ENCODE peak calls at places on chromosomes 2 and 18, in six cellular contexts. One of them, this sample, is unnamed.

GRCh38 chr2:66573412-66573811 is 138.5 kb downstream of the MEIS1 start:
- DNase-seq in left ventricle myocardium superior: no peak
- DNase-seq in NCI-H748 treated with DMSO at 0.1 percent for 48 hours: peak
- DNase-seq in mucosa of gallbladder: peak
- DNase-seq in iris pigment epithelial cell: no peak
- DNase-seq in right cardiac atrium: no peak
- DNase-seq in this sample: no peak

GRCh38 chr2:39618236-39618635 is 47.5 kb upstream of the TMEM178A start:
- DNase-seq in left ventricle myocardium superior: no peak
- DNase-seq in NCI-H748 treated with DMSO at 0.1 percent for 48 hours: no peak
- DNase-seq in mucosa of gallbladder: no peak
- DNase-seq in iris pigment epithelial cell: no peak
- DNase-seq in right cardiac atrium: no peak
- DNase-seq in this sample: no peak

GRCh38 chr2:234961784-234962183 is 10.0 kb downstream of the SH3BP4 start:
- DNase-seq in left ventricle myocardium superior: no peak
- DNase-seq in NCI-H748 treated with DMSO at 0.1 percent for 48 hours: no peak
- DNase-seq in mucosa of gallbladder: no peak
- DNase-seq in iris pigment epithelial cell: no peak
- DNase-seq in right cardiac atrium: no peak
- DNase-seq in this sample: no peak

GRCh38 chr2:85133751-85134254 is 611 bp downstream of the TCF7L1 start:
- DNase-seq in left ventricle myocardium superior: peak
- DNase-seq in NCI-H748 treated with DMSO at 0.1 percent for 48 hours: no peak
- DNase-seq in mucosa of gallbladder: peak
- DNase-seq in iris pigment epithelial cell: peak
- DNase-seq in right cardiac atrium: peak
- DNase-seq in this sample: peak

GRCh38 chr2:170371231-170371630 is 193.3 kb downstream of the MYO3B start:
- DNase-seq in left ventricle myocardium superior: no peak
- DNase-seq in NCI-H748 treated with DMSO at 0.1 percent for 48 hours: no peak
- DNase-seq in mucosa of gallbladder: no peak
- DNase-seq in iris pigment epithelial cell: no peak
- DNase-seq in right cardiac atrium: no peak
- DNase-seq in this sample: no peak

GRCh38 chr2:36407403-36407802 is 51.8 kb downstream of the CRIM1 start:
- DNase-seq in left ventricle myocardium superior: no peak
- DNase-seq in NCI-H748 treated with DMSO at 0.1 percent for 48 hours: no peak
- DNase-seq in mucosa of gallbladder: no peak
- DNase-seq in iris pigment epithelial cell: no peak
- DNase-seq in right cardiac atrium: no peak
- DNase-seq in this sample: no peak

GRCh38 chr2:75482398-75482797 is 78.3 kb downstream of the EVA1A start:
- DNase-seq in left ventricle myocardium superior: no peak
- DNase-seq in NCI-H748 treated with DMSO at 0.1 percent for 48 hours: no peak
- DNase-seq in mucosa of gallbladder: no peak
- DNase-seq in iris pigment epithelial cell: no peak
- DNase-seq in right cardiac atrium: no peak
- DNase-seq in this sample: no peak

GRCh38 chr2:127069003-127069402 is 38.0 kb downstream of the BIN1 start:
- DNase-seq in left ventricle myocardium superior: no peak
- DNase-seq in NCI-H748 treated with DMSO at 0.1 percent for 48 hours: no peak
- DNase-seq in mucosa of gallbladder: no peak
- DNase-seq in iris pigment epithelial cell: no peak
- DNase-seq in right cardiac atrium: no peak
- DNase-seq in this sample: no peak

GRCh38 chr18:42484648-42485047 is 529.6 kb downstream of the PIK3C3 start:
- DNase-seq in left ventricle myocardium superior: no peak
- DNase-seq in NCI-H748 treated with DMSO at 0.1 percent for 48 hours: no peak
- DNase-seq in mucosa of gallbladder: no peak
- DNase-seq in iris pigment epithelial cell: no peak
- DNase-seq in right cardiac atrium: no peak
- DNase-seq in this sample: no peak

GRCh38 chr18:49207373-49207772 is 253.1 kb downstream of the DYM start:
- DNase-seq in left ventricle myocardium superior: no peak
- DNase-seq in NCI-H748 treated with DMSO at 0.1 percent for 48 hours: no peak
- DNase-seq in mucosa of gallbladder: no peak
- DNase-seq in iris pigment epithelial cell: peak
- DNase-seq in right cardiac atrium: no peak
- DNase-seq in this sample: no peak

GRCh38 chr18:13268746-13269285 is 50.3 kb downstream of the LDLRAD4 start:
- DNase-seq in left ventricle myocardium superior: no peak
- DNase-seq in NCI-H748 treated with DMSO at 0.1 percent for 48 hours: no peak
- DNase-seq in mucosa of gallbladder: no peak
- DNase-seq in iris pigment epithelial cell: no peak
- DNase-seq in right cardiac atrium: no peak
- DNase-seq in this sample: no peak

GRCh38 chr18:59560556-59560955 is 136.7 kb downstream of the CCBE1 start:
- DNase-seq in left ventricle myocardium superior: no peak
- DNase-seq in NCI-H748 treated with DMSO at 0.1 percent for 48 hours: no peak
- DNase-seq in mucosa of gallbladder: no peak
- DNase-seq in iris pigment epithelial cell: no peak
- DNase-seq in right cardiac atrium: no peak
- DNase-seq in this sample: no peak

GRCh38 chr18:21669736-21670135 is 34.8 kb downstream of the ABHD3 start:
- DNase-seq in left ventricle myocardium superior: no peak
- DNase-seq in NCI-H748 treated with DMSO at 0.1 percent for 48 hours: no peak
- DNase-seq in mucosa of gallbladder: no peak
- DNase-seq in iris pigment epithelial cell: no peak
- DNase-seq in right cardiac atrium: no peak
- DNase-seq in this sample: no peak

GRCh38 chr18:42112657-42113420 is 157.8 kb downstream of the PIK3C3 start:
- DNase-seq in left ventricle myocardium superior: no peak
- DNase-seq in NCI-H748 treated with DMSO at 0.1 percent for 48 hours: no peak
- DNase-seq in mucosa of gallbladder: no peak
- DNase-seq in iris pigment epithelial cell: no peak
- DNase-seq in right cardiac atrium: no peak
- DNase-seq in this sample: no peak

GRCh38 chr2:240298316-240298790 is 137.1 kb upstream of the GPC1 start:
- DNase-seq in left ventricle myocardium superior: no peak
- DNase-seq in NCI-H748 treated with DMSO at 0.1 percent for 48 hours: no peak
- DNase-seq in mucosa of gallbladder: no peak
- DNase-seq in iris pigment epithelial cell: no peak
- DNase-seq in right cardiac atrium: no peak
- DNase-seq in this sample: no peak

GRCh38 chr2:33059452-33060156 is 112.9 kb downstream of the LTBP1 start:
- DNase-seq in left ventricle myocardium superior: no peak
- DNase-seq in NCI-H748 treated with DMSO at 0.1 percent for 48 hours: no peak
- DNase-seq in mucosa of gallbladder: no peak
- DNase-seq in iris pigment epithelial cell: no peak
- DNase-seq in right cardiac atrium: no peak
- DNase-seq in this sample: no peak

GRCh38 chr2:118492335-118492734 is 355.1 kb downstream of the EN1 start:
- DNase-seq in left ventricle myocardium superior: no peak
- DNase-seq in NCI-H748 treated with DMSO at 0.1 percent for 48 hours: no peak
- DNase-seq in mucosa of gallbladder: no peak
- DNase-seq in iris pigment epithelial cell: peak
- DNase-seq in right cardiac atrium: no peak
- DNase-seq in this sample: no peak

GRCh38 chr2:47720036-47720435 is 62.9 kb upstream of the MSH6 start:
- DNase-seq in left ventricle myocardium superior: no peak
- DNase-seq in NCI-H748 treated with DMSO at 0.1 percent for 48 hours: no peak
- DNase-seq in mucosa of gallbladder: no peak
- DNase-seq in iris pigment epithelial cell: no peak
- DNase-seq in right cardiac atrium: no peak
- DNase-seq in this sample: no peak

GRCh38 chr2:193556766-193557470 is 1362.2 kb upstream of the TMEFF2 start:
- DNase-seq in left ventricle myocardium superior: no peak
- DNase-seq in NCI-H748 treated with DMSO at 0.1 percent for 48 hours: no peak
- DNase-seq in mucosa of gallbladder: no peak
- DNase-seq in iris pigment epithelial cell: peak
- DNase-seq in right cardiac atrium: no peak
- DNase-seq in this sample: no peak

This sample was measured in Right ventricle myocardium superior.